ENCODE peak calls at places on chromosomes 7 and 10, in four cellular contexts. T is HepG2, Y is HCT116, V is GM12878. M is an unnamed sample.

GRCh38 chr7:128741491-128741890 is 2.3 kb downstream of the CALU start:
- DNase-seq in V (no peak), T (no peak), Y (no peak), M (no peak)

GRCh38 chr7:101507791-101508252 is 121.3 kb downstream of the MYL10 start:
- DNase-seq in Y (peak), V (no peak), T (peak), M (peak)

GRCh38 chr7:103075337-103075918 is 488 bp downstream of the ARMC10 start:
- DNase-seq in V (no peak), T (peak), Y (no peak), M (peak)

GRCh38 chr7:2037301-2037804 is 195.4 kb downstream of the MAD1L1 start:
- DNase-seq in T (no peak), V (no peak), Y (no peak), M (peak)

GRCh38 chr7:129069021-129069420 is 14.1 kb upstream of the TNPO3 start:
- DNase-seq in V (no peak), Y (no peak), T (no peak), M (no peak)

GRCh38 chr7:151992375-151992774 is 33.1 kb upstream of the GALNT11 start:
- DNase-seq in T (peak), Y (peak), V (no peak), M (peak)

GRCh38 chr10:944034-944831 is 12.7 kb upstream of the LARP4B start:
- DNase-seq in Y (no peak), T (no peak), V (no peak), M (no peak)

GRCh38 chr7:151261534-151261933 is 13.0 kb upstream of the SMARCD3 start:
- DNase-seq in T (no peak), V (no peak), Y (no peak), M (peak)

GRCh38 chr10:78328592-78329404 is 295.1 kb downstream of the RPS24 start:
- DNase-seq in Y (no peak), V (no peak), T (no peak), M (no peak)

GRCh38 chr7:154757756-154758155 is 245.2 kb downstream of the PAXIP1 start:
- DNase-seq in T (no peak), V (no peak), Y (no peak), M (no peak)

GRCh38 chr7:101494602-101495329 is 132.1 kb downstream of the COL26A1 start:
- DNase-seq in V (no peak), Y (no peak), T (no peak), M (no peak)

GRCh38 chr10:118484152-118484871 is 111.1 kb downstream of the PRLHR start:
- DNase-seq in T (no peak), V (no peak), Y (no peak), M (no peak)

GRCh38 chr10:106506509-106507265 is 657.8 kb downstream of the SORCS1 start:
- DNase-seq in T (no peak), Y (no peak), V (no peak), M (no peak)

DNA sequence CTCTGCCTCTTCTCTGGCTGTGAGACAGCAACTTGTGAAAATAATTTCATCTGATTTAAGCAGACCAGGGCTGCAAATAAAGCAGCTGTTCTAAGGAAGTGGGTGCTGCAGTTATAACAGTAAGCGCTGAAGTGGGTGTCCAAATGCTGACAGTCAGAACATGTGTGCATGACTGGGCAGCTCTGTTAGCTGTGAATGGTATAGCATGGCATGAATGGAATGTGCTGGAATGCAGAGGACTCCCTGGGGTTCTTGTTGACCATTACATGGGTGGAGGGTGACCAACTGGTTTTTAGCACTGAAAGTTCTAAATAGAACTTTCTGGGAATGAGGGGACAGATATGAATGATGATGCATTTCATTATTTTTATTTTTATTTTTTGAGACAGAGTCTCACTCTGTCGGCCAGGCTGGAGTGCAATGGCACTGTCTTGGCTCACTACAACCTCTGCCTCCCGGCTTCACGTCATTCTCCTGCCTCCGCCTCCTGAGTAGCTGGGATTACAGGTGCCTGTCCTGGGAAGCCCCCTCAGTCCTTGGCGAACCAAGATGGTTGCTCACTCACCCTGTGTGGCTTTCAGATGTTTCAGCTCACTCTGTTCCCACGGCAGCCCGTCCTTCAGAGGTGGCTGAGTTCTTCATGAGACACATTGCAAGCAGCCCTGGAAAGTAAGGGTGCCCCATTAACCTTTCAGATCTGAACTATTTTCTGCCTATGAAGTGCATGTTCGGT is 319.8 kb upstream of the PHYHIPL start:
- DNase-seq in V (no peak), Y (peak), T (peak), M (no peak)
- TF ChIP-seq RAD21 in V (no peak), Y (no peak), T (no peak), M (no peak)

GRCh38 chr10:3866347-3866746 is 81.3 kb upstream of the KLF6 start:
- DNase-seq in Y (no peak), T (no peak), V (no peak), M (no peak)
- TF ChIP-seq YY1 in Y (no peak), T (no peak), V (no peak), M (no peak)

GRCh38 chr10:103466734-103467133 is 8.0 kb upstream of the CALHM1 start:
- DNase-seq in V (no peak), T (no peak), Y (no peak), M (no peak)

GRCh38 chr10:103463456-103463855 is 4.8 kb upstream of the CALHM1 start:
- DNase-seq in T (no peak), Y (no peak), V (no peak), M (no peak)

GRCh38 chr10:103465411-103466179 is 6.9 kb upstream of the CALHM1 start:
- DNase-seq in Y (no peak), V (no peak), T (no peak), M (no peak)

GRCh38 chr10:103470755-103471653 is 8.0 kb downstream of the CALHM3 start:
- DNase-seq in Y (no peak), V (peak), T (no peak), M (no peak)

DNA sequence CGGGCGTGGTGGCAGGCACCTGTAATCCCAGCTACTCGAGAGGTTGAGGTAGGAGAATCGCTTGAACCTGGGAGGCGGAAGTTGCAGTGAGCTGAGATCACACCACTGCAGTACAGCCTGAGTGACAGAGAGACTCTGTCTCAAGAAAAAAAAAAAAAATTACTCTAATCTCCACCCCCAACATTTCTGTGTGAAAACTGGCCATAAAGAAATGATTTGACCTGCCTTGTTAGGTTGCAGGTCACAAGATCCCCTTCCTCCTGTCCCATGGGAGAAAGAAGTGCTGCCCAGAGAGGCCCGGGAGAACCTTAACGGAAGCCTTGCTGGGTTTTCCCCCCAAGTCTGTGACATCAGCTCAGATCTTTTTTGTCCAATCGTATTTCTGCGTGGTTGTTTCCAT is 8.7 kb upstream of the CALHM1 start:
- DNase-seq in Y (no peak), T (no peak), V (peak), M (no peak)
- H2AFZ ChIP-seq in Y (no peak), T (no peak), V (peak), M (no peak)

GRCh38 chr7:155804431-155804831 is 7.8 kb downstream of the SHH start:
- DNase-seq in V (no peak), Y (no peak), T (no peak), M (peak)

GRCh38 chr7:155804897-155805825 is 7.1 kb downstream of the SHH start:
- DNase-seq in Y (no peak), V (no peak), T (no peak), M (peak)

GRCh38 chr7:155802906-155803417 is 9.3 kb downstream of the SHH start:
- DNase-seq in T (no peak), V (no peak), Y (no peak), M (peak)

GRCh38 chr7:155802291-155802690 is 10.0 kb downstream of the SHH start:
- DNase-seq in V (no peak), Y (no peak), T (no peak), M (no peak)

GRCh38 chr7:155803418-155804376 is 8.6 kb downstream of the SHH start:
- DNase-seq in V (no peak), T (no peak), Y (no peak), M (peak)
- TF ChIP-seq RAD21 in V (no peak), T (no peak), Y (no peak), M (no peak)

DNA sequence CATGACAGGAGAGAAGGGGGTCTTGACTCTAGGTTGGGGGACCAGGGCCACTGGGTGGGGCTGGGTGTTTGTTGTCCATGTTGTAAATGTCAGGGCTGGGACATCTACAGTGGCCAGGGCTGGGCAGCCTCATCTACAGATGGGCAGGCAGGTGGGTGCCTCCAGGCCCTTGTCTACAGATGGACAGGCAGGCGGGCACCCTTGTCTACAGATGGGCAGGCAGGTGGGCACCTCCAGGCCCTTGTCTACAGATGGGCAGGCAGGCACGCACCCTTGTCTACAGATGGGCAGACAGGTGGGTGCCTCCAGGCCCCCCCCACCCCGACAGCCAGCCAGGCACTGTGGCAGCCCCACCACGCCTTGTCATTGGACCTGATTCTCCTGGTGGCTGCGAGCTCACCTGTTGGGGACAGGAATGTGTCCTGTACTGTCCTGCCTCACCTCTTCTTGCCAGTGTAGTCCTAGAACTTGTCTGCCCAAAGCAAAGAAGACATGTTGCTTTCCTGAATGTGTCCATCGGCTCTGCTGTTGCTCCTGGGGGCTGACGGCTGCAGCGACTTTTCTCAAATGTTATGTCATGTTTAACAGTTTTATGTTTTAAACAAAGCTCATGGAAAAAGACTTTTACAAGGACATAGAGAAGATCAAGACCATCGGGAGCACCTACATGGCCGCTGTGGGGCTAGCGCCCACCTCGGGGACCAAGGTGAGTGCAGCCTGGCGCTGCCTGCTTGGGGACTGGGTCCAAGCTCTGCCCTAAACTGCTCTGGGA is 129.9 kb downstream of the ADCY1 start:
- DNase-seq in T (no peak), V (no peak), Y (no peak), M (no peak)
- TF ChIP-seq YY1 in T (no peak), V (no peak), Y (no peak), M (no peak)

GRCh38 chr7:31340603-31341002 is at the start of gene NEUROD6:
- DNase-seq in Y (no peak), V (no peak), T (no peak), M (no peak)

GRCh38 chr7:31333301-31333700 is 7.2 kb downstream of the NEUROD6 start:
- DNase-seq in Y (no peak), V (no peak), T (no peak), M (no peak)

GRCh38 chr7:31336202-31337035 is 4.1 kb downstream of the NEUROD6 start:
- DNase-seq in Y (no peak), V (no peak), T (no peak), M (peak)

GRCh38 chr7:31335161-31335888 is 5.2 kb downstream of the NEUROD6 start:
- DNase-seq in T (no peak), Y (no peak), V (no peak), M (no peak)

GRCh38 chr7:31335889-31336201 is 4.7 kb downstream of the NEUROD6 start:
- DNase-seq in Y (no peak), T (no peak), V (no peak), M (no peak)
- H2AFZ ChIP-seq in Y (no peak), T (no peak), V (no peak), M (no peak)